ENCODE peak calls at places on chromosomes 6 and 20, in ten cellular contexts. H is astrocyte of the spinal cord; I is C1 segment of cervical spinal cord; R is effector CD4-positive, alpha-beta T cell; Z is cardiac muscle cell; A is activated naive CD8-positive, alpha-beta T cell treated with anti-CD3 and anti-CD28 coated beads, Interleukin-2, amount 10 ng/mL, durations not matched to agents 7 days and 5 days; V is AML-193; U is MCF 10A; M is T-cell; E is brain microvascular endothelial cell. J is an unnamed sample.

GRCh38 chr6:128336436-128337095 is 183.8 kb downstream of the PTPRK start:
- DNase-seq in A (no peak), E (no peak), U (no peak), I (no peak), H (no peak), V (no peak), R (no peak), M (no peak), Z (no peak), J (no peak)

GRCh38 chr6:95159557-95159956 is 417.8 kb upstream of the MANEA start:
- DNase-seq in V (no peak), I (no peak), E (no peak), Z (no peak), A (no peak), H (no peak), R (no peak), U (no peak), M (no peak), J (no peak)

GRCh38 chr6:97850458-97851218 is 567.6 kb upstream of the MMS22L start:
- DNase-seq in I (no peak), E (no peak), A (no peak), R (no peak), M (no peak), Z (no peak), V (no peak), U (no peak), H (peak; percentile 71), J (peak; percentile 27)

GRCh38 chr6:90078513-90079289 is 184.4 kb downstream of the GJA10 start:
- DNase-seq in E (no peak), A (peak; percentile 53), R (peak; percentile 17), Z (no peak), V (no peak), M (peak; percentile 16), I (no peak), H (peak; percentile 33), U (no peak), J (no peak)

GRCh38 chr20:3515379-3516175 is 44.8 kb downstream of the ATRN start:
- DNase-seq in M (no peak), Z (no peak), E (no peak), V (no peak), R (no peak), A (no peak), H (peak; percentile 13), U (no peak), I (no peak), J (no peak)

GRCh38 chr20:8018928-8019177 is 708 bp downstream of the TMX4 start:
- DNase-seq in H (peak; percentile 50), U (peak; percentile 60), R (no peak), I (no peak), M (no peak), A (no peak), V (peak; percentile 64), E (no peak), Z (peak; percentile 53), J (no peak)

GRCh38 chr20:49466114-49466912 is 16.2 kb downstream of the KCNB1 start:
- DNase-seq in R (no peak), U (no peak), H (no peak), I (no peak), V (no peak), A (no peak), Z (no peak), E (no peak), M (no peak), J (no peak)

GRCh38 chr6:142374965-142375733 is 73.3 kb downstream of the ADGRG6 start:
- DNase-seq in U (peak; percentile 68), M (no peak), E (peak; percentile 83), R (no peak), Z (peak; percentile 43), H (peak; percentile 74), I (no peak), V (no peak), A (no peak), J (peak; percentile 66)

GRCh38 chr20:56143759-56144158 is 104.8 kb upstream of the MC3R start:
- DNase-seq in R (no peak), M (no peak), U (no peak), I (no peak), H (no peak), Z (no peak), V (no peak), E (no peak), A (no peak), J (no peak)

GRCh38 chr6:10268661-10269060 is 146.2 kb downstream of the TFAP2A start:
- DNase-seq in R (no peak), V (no peak), H (no peak), U (no peak), E (no peak), Z (no peak), A (no peak), I (no peak), M (no peak), J (no peak)

GRCh38 chr20:58099956-58100730 is 128.3 kb downstream of the ANKRD60 start:
- DNase-seq in A (no peak), R (no peak), H (no peak), I (no peak), E (no peak), Z (no peak), V (no peak), U (no peak), M (no peak), J (no peak)

GRCh38 chr6:36752187-36752885 is 54.7 kb downstream of the RAB44 start:
- DNase-seq in A (no peak), V (no peak), Z (no peak), E (no peak), H (no peak), U (peak; percentile 54), M (no peak), I (no peak), R (no peak), J (no peak)

GRCh38 chr6:51841656-51842055 is 245.8 kb downstream of the PKHD1 start:
- DNase-seq in I (no peak), U (no peak), R (no peak), E (no peak), Z (no peak), V (no peak), A (no peak), M (no peak), H (no peak), J (no peak)

GRCh38 chr6:13383280-13384163 is 55.2 kb upstream of the TBC1D7 start:
- DNase-seq in I (no peak), M (peak; percentile 9), E (no peak), H (no peak), V (peak; percentile 47), A (no peak), U (peak; percentile 55), R (no peak), Z (no peak), J (no peak)

GRCh38 chr6:119384444-119384843 is 34.9 kb upstream of the MAN1A1 start:
- DNase-seq in A (no peak), H (peak; percentile 42), Z (no peak), R (no peak), V (no peak), M (no peak), U (no peak), I (no peak), E (no peak), J (peak; percentile 21)

GRCh38 chr6:154485784-154486183 is 24.7 kb downstream of the CNKSR3 start:
- DNase-seq in Z (no peak), H (no peak), E (no peak), U (no peak), R (no peak), M (no peak), A (no peak), I (no peak), V (no peak), J (no peak)

GRCh38 chr20:12627485-12627884 is 381.3 kb upstream of the SPTLC3 start:
- DNase-seq in H (no peak), M (no peak), A (no peak), V (no peak), U (no peak), R (no peak), I (no peak), Z (no peak), E (no peak), J (no peak)

GRCh38 chr6:36929607-36930006 is 24.9 kb upstream of the PI16 start:
- DNase-seq in E (no peak), A (no peak), U (peak; percentile 61), V (no peak), I (no peak), H (peak; percentile 47), M (no peak), R (no peak), Z (no peak), J (peak; percentile 65)

GRCh38 chr6:122400121-122400450 is 634 bp downstream of the HSF2 start:
- DNase-seq in U (peak; percentile 22), Z (no peak), I (peak; percentile 39), E (peak; percentile 3), H (peak; percentile 14), R (no peak), V (no peak), M (no peak), A (no peak), J (no peak)

GRCh38 chr20:31719644-31720485 is 2.8 kb downstream of the BCL2L1 start:
- DNase-seq in H (no peak), R (no peak), I (peak; percentile 30), A (no peak), Z (no peak), M (no peak), E (no peak), V (no peak), U (peak; percentile 29), J (no peak)

J was measured in skeletal muscle cell.